ENCODE peak calls at places on chromosome 9, in six cellular contexts. One of them, this sample, is unnamed.

GRCh38 chr9:118222375-118222774 is 518.2 kb downstream of the TLR4 start:
- DNase-seq in left ventricle myocardium inferior: no peak
- DNase-seq in brain microvascular endothelial cell: no peak
- DNase-seq in PC-3: no peak
- DNase-seq in fibroblast of lung: peak; percentile 14
- DNase-seq in lower lobe of right lung: no peak
- DNase-seq in this sample: no peak

GRCh38 chr9:94758844-94759243 is 32.3 kb downstream of the AOPEP start:
- DNase-seq in left ventricle myocardium inferior: no peak
- DNase-seq in brain microvascular endothelial cell: no peak
- DNase-seq in PC-3: no peak
- DNase-seq in fibroblast of lung: no peak
- DNase-seq in lower lobe of right lung: no peak
- DNase-seq in this sample: no peak

GRCh38 chr9:83220737-83221136 is 157.8 kb upstream of the RASEF start:
- DNase-seq in left ventricle myocardium inferior: no peak
- DNase-seq in brain microvascular endothelial cell: peak; percentile 92
- DNase-seq in PC-3: peak; percentile 63
- DNase-seq in fibroblast of lung: peak; percentile 90
- DNase-seq in lower lobe of right lung: no peak
- DNase-seq in this sample: peak; percentile 89

GRCh38 chr9:107484117-107484723 is 5.3 kb downstream of the KLF4 start:
- DNase-seq in left ventricle myocardium inferior: no peak
- DNase-seq in brain microvascular endothelial cell: peak; percentile 71
- DNase-seq in PC-3: peak; percentile 74
- DNase-seq in fibroblast of lung: peak; percentile 64
- DNase-seq in lower lobe of right lung: no peak
- DNase-seq in this sample: peak; percentile 55

GRCh38 chr9:15287309-15287708 is 19.7 kb downstream of the TTC39B start:
- DNase-seq in left ventricle myocardium inferior: no peak
- DNase-seq in brain microvascular endothelial cell: no peak
- DNase-seq in PC-3: no peak
- DNase-seq in fibroblast of lung: no peak
- DNase-seq in lower lobe of right lung: no peak
- DNase-seq in this sample: no peak

GRCh38 chr9:115229496-115229895 is 111.5 kb upstream of the TNC start:
- DNase-seq in left ventricle myocardium inferior: no peak
- DNase-seq in brain microvascular endothelial cell: peak; percentile 51
- DNase-seq in PC-3: peak; percentile 60
- DNase-seq in fibroblast of lung: peak; percentile 37
- DNase-seq in lower lobe of right lung: no peak
- DNase-seq in this sample: no peak

GRCh38 chr9:126700296-126700695 is 86.6 kb downstream of the LMX1B start:
- DNase-seq in left ventricle myocardium inferior: no peak
- DNase-seq in brain microvascular endothelial cell: no peak
- DNase-seq in PC-3: no peak
- DNase-seq in fibroblast of lung: no peak
- DNase-seq in lower lobe of right lung: no peak
- DNase-seq in this sample: no peak

GRCh38 chr9:71796368-71796767 is 28.1 kb upstream of the CEMIP2 start:
- DNase-seq in left ventricle myocardium inferior: no peak
- DNase-seq in brain microvascular endothelial cell: no peak
- DNase-seq in PC-3: no peak
- DNase-seq in fibroblast of lung: no peak
- DNase-seq in lower lobe of right lung: no peak
- DNase-seq in this sample: no peak

GRCh38 chr9:85994191-85994590 is 53.2 kb downstream of the NAA35 start:
- DNase-seq in left ventricle myocardium inferior: no peak
- DNase-seq in brain microvascular endothelial cell: no peak
- DNase-seq in PC-3: no peak
- DNase-seq in fibroblast of lung: no peak
- DNase-seq in lower lobe of right lung: no peak
- DNase-seq in this sample: no peak

GRCh38 chr9:4497855-4498254 is 7.6 kb downstream of the SLC1A1 start:
- DNase-seq in left ventricle myocardium inferior: no peak
- DNase-seq in brain microvascular endothelial cell: peak; percentile 79
- DNase-seq in PC-3: peak; percentile 59
- DNase-seq in fibroblast of lung: peak; percentile 65
- DNase-seq in lower lobe of right lung: no peak
- DNase-seq in this sample: peak; percentile 58

GRCh38 chr9:83472221-83472665 is 66.0 kb downstream of the FRMD3 start:
- DNase-seq in left ventricle myocardium inferior: peak; percentile 23
- DNase-seq in brain microvascular endothelial cell: peak; percentile 14
- DNase-seq in PC-3: peak; percentile 91
- DNase-seq in fibroblast of lung: peak; percentile 19
- DNase-seq in lower lobe of right lung: no peak
- DNase-seq in this sample: peak; percentile 1

GRCh38 chr9:18014556-18014955 is 435.7 kb downstream of the SH3GL2 start:
- DNase-seq in left ventricle myocardium inferior: no peak
- DNase-seq in brain microvascular endothelial cell: no peak
- DNase-seq in PC-3: no peak
- DNase-seq in fibroblast of lung: no peak
- DNase-seq in lower lobe of right lung: no peak
- DNase-seq in this sample: no peak

GRCh38 chr9:98995059-98995665 is 51.5 kb downstream of the COL15A1 start:
- DNase-seq in left ventricle myocardium inferior: peak; percentile 77
- DNase-seq in brain microvascular endothelial cell: no peak
- DNase-seq in PC-3: no peak
- DNase-seq in fibroblast of lung: no peak
- DNase-seq in lower lobe of right lung: no peak
- DNase-seq in this sample: no peak

GRCh38 chr9:77597057-77597456 is 51.1 kb downstream of the GNA14 start:
- DNase-seq in left ventricle myocardium inferior: no peak
- DNase-seq in brain microvascular endothelial cell: no peak
- DNase-seq in PC-3: no peak
- DNase-seq in fibroblast of lung: no peak
- DNase-seq in lower lobe of right lung: no peak
- DNase-seq in this sample: no peak

GRCh38 chr9:99579964-99580363 is 241.7 kb upstream of the NR4A3 start:
- DNase-seq in left ventricle myocardium inferior: no peak
- DNase-seq in brain microvascular endothelial cell: no peak
- DNase-seq in PC-3: no peak
- DNase-seq in fibroblast of lung: no peak
- DNase-seq in lower lobe of right lung: no peak
- DNase-seq in this sample: no peak

GRCh38 chr9:109771796-109772525 is 8.0 kb upstream of the PALM2AKAP2 start:
- DNase-seq in left ventricle myocardium inferior: peak; percentile 69
- DNase-seq in brain microvascular endothelial cell: no peak
- DNase-seq in PC-3: no peak
- DNase-seq in fibroblast of lung: peak; percentile 81
- DNase-seq in lower lobe of right lung: no peak
- DNase-seq in this sample: peak; percentile 75

GRCh38 chr9:134027561-134027960 is 2.3 kb downstream of the BRD3OS start:
- DNase-seq in left ventricle myocardium inferior: no peak
- DNase-seq in brain microvascular endothelial cell: no peak
- DNase-seq in PC-3: no peak
- DNase-seq in fibroblast of lung: no peak
- DNase-seq in lower lobe of right lung: no peak
- DNase-seq in this sample: no peak

GRCh38 chr9:23587903-23588302 is 238.1 kb downstream of the ELAVL2 start:
- DNase-seq in left ventricle myocardium inferior: no peak
- DNase-seq in brain microvascular endothelial cell: no peak
- DNase-seq in PC-3: peak; percentile 30
- DNase-seq in fibroblast of lung: no peak
- DNase-seq in lower lobe of right lung: no peak
- DNase-seq in this sample: no peak

GRCh38 chr9:20728493-20729220 is 44.6 kb downstream of the FOCAD start:
- DNase-seq in left ventricle myocardium inferior: no peak
- DNase-seq in brain microvascular endothelial cell: peak; percentile 7
- DNase-seq in PC-3: peak; percentile 39
- DNase-seq in fibroblast of lung: peak; percentile 55
- DNase-seq in lower lobe of right lung: no peak
- DNase-seq in this sample: peak; percentile 44

GRCh38 chr9:132994410-132995120 is 16.1 kb downstream of the GFI1B start:
- DNase-seq in left ventricle myocardium inferior: no peak
- DNase-seq in brain microvascular endothelial cell: peak; percentile 15
- DNase-seq in PC-3: peak; percentile 70
- DNase-seq in fibroblast of lung: peak; percentile 56
- DNase-seq in lower lobe of right lung: peak; percentile 53
- DNase-seq in this sample: peak; percentile 50

GRCh38 chr9:85515021-85515420 is 226.7 kb downstream of the AGTPBP1 start:
- DNase-seq in left ventricle myocardium inferior: no peak
- DNase-seq in brain microvascular endothelial cell: no peak
- DNase-seq in PC-3: peak; percentile 36
- DNase-seq in fibroblast of lung: no peak
- DNase-seq in lower lobe of right lung: no peak
- DNase-seq in this sample: no peak

GRCh38 chr9:131608469-131609115 is 63.3 kb downstream of the PRRT1B start:
- DNase-seq in left ventricle myocardium inferior: peak; percentile 69
- DNase-seq in brain microvascular endothelial cell: peak; percentile 83
- DNase-seq in PC-3: peak; percentile 76
- DNase-seq in fibroblast of lung: peak; percentile 93
- DNase-seq in lower lobe of right lung: peak; percentile 69
- DNase-seq in this sample: peak; percentile 88

GRCh38 chr9:131611586-131611985 is 66.3 kb downstream of the PRRT1B start:
- DNase-seq in left ventricle myocardium inferior: no peak
- DNase-seq in brain microvascular endothelial cell: no peak
- DNase-seq in PC-3: no peak
- DNase-seq in fibroblast of lung: no peak
- DNase-seq in lower lobe of right lung: no peak
- DNase-seq in this sample: no peak

GRCh38 chr9:131609116-131609830 is 64.0 kb downstream of the PRRT1B start:
- DNase-seq in left ventricle myocardium inferior: peak; percentile 61
- DNase-seq in brain microvascular endothelial cell: peak; percentile 32
- DNase-seq in PC-3: no peak
- DNase-seq in fibroblast of lung: peak; percentile 83
- DNase-seq in lower lobe of right lung: no peak
- DNase-seq in this sample: peak; percentile 78

GRCh38 chr9:131612851-131613250 is 67.5 kb downstream of the PRRT1B start:
- DNase-seq in left ventricle myocardium inferior: no peak
- DNase-seq in brain microvascular endothelial cell: no peak
- DNase-seq in PC-3: no peak
- DNase-seq in fibroblast of lung: no peak
- DNase-seq in lower lobe of right lung: no peak
- DNase-seq in this sample: no peak

GRCh38 chr9:131610231-131610761 is 65.0 kb downstream of the PRRT1B start:
- DNase-seq in left ventricle myocardium inferior: no peak
- DNase-seq in brain microvascular endothelial cell: no peak
- DNase-seq in PC-3: no peak
- DNase-seq in fibroblast of lung: peak; percentile 97
- DNase-seq in lower lobe of right lung: no peak
- DNase-seq in this sample: peak; percentile 98
- H3K27ac ChIP-seq in left ventricle myocardium inferior: peak overlapping the region; percentile 89
- H3K27ac ChIP-seq in brain microvascular endothelial cell: no peak overlapping the region
- H3K27ac ChIP-seq in PC-3: no peak overlapping the region
- H3K27ac ChIP-seq in fibroblast of lung: peak overlapping the region; percentile 96
- H3K27ac ChIP-seq in lower lobe of right lung: peak overlapping the region; percentile 68
- H3K27ac ChIP-seq in this sample: peak overlapping the region; percentile 41

GRCh38 chr9:75378036-75378435 is 289.7 kb downstream of the OSTF1 start:
- DNase-seq in left ventricle myocardium inferior: peak; percentile 64
- DNase-seq in brain microvascular endothelial cell: peak; percentile 88
- DNase-seq in PC-3: no peak
- DNase-seq in fibroblast of lung: peak; percentile 42
- DNase-seq in lower lobe of right lung: peak; percentile 46
- DNase-seq in this sample: peak; percentile 36

GRCh38 chr9:75382126-75382525 is 293.8 kb downstream of the OSTF1 start:
- DNase-seq in left ventricle myocardium inferior: no peak
- DNase-seq in brain microvascular endothelial cell: no peak
- DNase-seq in PC-3: no peak
- DNase-seq in fibroblast of lung: peak; percentile 48
- DNase-seq in lower lobe of right lung: no peak
- DNase-seq in this sample: peak; percentile 23

GRCh38 chr9:75376855-75377254 is 288.5 kb downstream of the OSTF1 start:
- DNase-seq in left ventricle myocardium inferior: no peak
- DNase-seq in brain microvascular endothelial cell: no peak
- DNase-seq in PC-3: no peak
- DNase-seq in fibroblast of lung: no peak
- DNase-seq in lower lobe of right lung: no peak
- DNase-seq in this sample: no peak

DNA sequence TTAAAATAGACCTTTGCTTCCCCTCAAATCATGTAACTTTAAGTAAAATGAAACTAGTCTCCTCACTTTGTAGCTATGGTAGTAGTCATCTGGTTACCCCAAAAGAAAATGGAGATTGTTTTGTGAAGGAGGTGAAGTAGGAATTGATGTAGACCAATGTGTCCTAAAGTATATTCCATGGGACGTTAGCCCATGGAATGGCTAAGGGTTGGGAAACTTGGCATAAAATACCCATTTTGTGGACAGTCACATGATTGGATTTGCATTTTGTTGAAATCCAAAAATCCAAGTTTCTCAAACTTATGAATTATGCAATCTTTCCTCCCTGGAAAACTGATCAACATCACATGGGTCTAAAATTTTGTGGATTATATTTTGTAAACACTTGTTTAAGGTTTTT is 290.6 kb downstream of the OSTF1 start:
- DNase-seq in left ventricle myocardium inferior: no peak
- DNase-seq in brain microvascular endothelial cell: no peak
- DNase-seq in PC-3: no peak
- DNase-seq in fibroblast of lung: no peak
- DNase-seq in lower lobe of right lung: no peak
- DNase-seq in this sample: no peak
- H3K27ac ChIP-seq in left ventricle myocardium inferior: no peak overlapping the region
- H3K27ac ChIP-seq in brain microvascular endothelial cell: no peak overlapping the region
- H3K27ac ChIP-seq in PC-3: no peak overlapping the region
- H3K27ac ChIP-seq in fibroblast of lung: no peak overlapping the region
- H3K27ac ChIP-seq in lower lobe of right lung: peak overlapping the region; percentile 6
- H3K27ac ChIP-seq in this sample: no peak overlapping the region

GRCh38 chr9:121751686-121752445 is 100.4 kb downstream of the DAB2IP start:
- DNase-seq in left ventricle myocardium inferior: no peak
- DNase-seq in brain microvascular endothelial cell: no peak
- DNase-seq in PC-3: no peak
- DNase-seq in fibroblast of lung: no peak
- DNase-seq in lower lobe of right lung: no peak
- DNase-seq in this sample: no peak
- H3K27ac ChIP-seq in left ventricle myocardium inferior: peak overlapping the region; percentile 99
- H3K27ac ChIP-seq in brain microvascular endothelial cell: no peak overlapping the region
- H3K27ac ChIP-seq in PC-3: no peak overlapping the region
- H3K27ac ChIP-seq in fibroblast of lung: no peak overlapping the region
- H3K27ac ChIP-seq in lower lobe of right lung: peak overlapping the region; percentile 60
- H3K27ac ChIP-seq in this sample: no peak overlapping the region

DNA sequence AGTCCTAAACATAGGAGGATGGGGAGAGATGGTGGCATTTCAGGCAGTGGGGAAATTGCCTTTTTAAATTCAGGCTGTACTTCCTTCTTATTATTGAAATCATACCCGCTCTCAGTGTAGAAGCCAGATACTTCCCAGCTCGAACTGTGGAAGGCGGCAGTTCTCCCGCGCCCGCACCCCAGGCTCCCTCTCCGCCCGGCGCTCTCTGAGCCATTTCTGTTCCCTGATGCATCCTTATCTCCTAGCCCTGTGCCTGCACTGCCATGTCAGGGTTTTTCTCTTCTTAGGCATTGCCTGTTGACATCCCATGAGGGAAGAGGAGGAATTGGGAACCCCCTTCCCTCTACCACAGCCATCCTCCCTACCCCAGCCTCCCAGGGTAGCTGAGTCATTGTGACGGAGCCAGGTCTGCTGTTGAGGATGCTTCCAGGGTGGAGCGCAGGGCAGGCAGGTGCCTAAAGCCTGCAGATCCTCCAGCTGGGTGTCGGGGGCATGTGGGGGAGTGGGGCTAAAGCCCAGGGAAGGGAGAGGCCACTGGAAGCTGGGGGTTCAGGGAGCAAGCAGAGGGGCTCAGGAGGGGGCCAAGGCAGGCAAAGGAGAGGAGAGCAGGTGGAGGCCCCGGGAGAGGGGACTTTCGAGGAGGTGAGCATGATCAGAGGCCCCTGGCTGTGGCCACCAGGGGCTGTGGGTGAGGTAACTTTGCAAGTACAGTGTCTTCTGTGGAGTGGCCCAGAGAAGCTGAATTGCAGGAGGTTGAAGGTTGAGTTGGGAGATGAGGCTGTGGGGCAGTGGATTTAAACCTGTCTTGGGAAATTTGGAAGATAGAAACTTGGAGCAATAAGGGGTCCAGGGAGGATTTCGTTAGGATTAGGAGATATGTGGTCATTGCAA is 16.2 kb downstream of the LAMC3 start:
- DNase-seq in left ventricle myocardium inferior: no peak
- DNase-seq in brain microvascular endothelial cell: no peak
- DNase-seq in PC-3: no peak
- DNase-seq in fibroblast of lung: no peak
- DNase-seq in lower lobe of right lung: no peak
- DNase-seq in this sample: no peak
- H3K27ac ChIP-seq in left ventricle myocardium inferior: no peak overlapping the region
- H3K27ac ChIP-seq in brain microvascular endothelial cell: no peak overlapping the region
- H3K27ac ChIP-seq in PC-3: no peak overlapping the region
- H3K27ac ChIP-seq in fibroblast of lung: no peak overlapping the region
- H3K27ac ChIP-seq in lower lobe of right lung: no peak overlapping the region
- H3K27ac ChIP-seq in this sample: no peak overlapping the region

This sample was measured in astrocyte.